ENCODE peak calls at places on chromosome 22, in five cellular contexts. One of them, this sample, is unnamed.

GRCh38 chr22:23074451-23074850 is 4.1 kb downstream of the GNAZ start:
- DNase-seq in cardiac fibroblast: no peak
- DNase-seq in foreskin fibroblast: no peak
- DNase-seq in heart right ventricle: no peak
- DNase-seq in cardiac muscle cell: no peak
- DNase-seq in this sample: no peak

GRCh38 chr22:20080445-20080775 is 369 bp downstream of the DGCR8 start:
- DNase-seq in cardiac fibroblast: peak; percentile 45
- DNase-seq in foreskin fibroblast: peak; percentile 81
- DNase-seq in heart right ventricle: peak; percentile 47
- DNase-seq in cardiac muscle cell: peak; percentile 52
- DNase-seq in this sample: peak; percentile 75

GRCh38 chr22:48234011-48234410 is 1471.6 kb downstream of the TBC1D22A start:
- DNase-seq in cardiac fibroblast: no peak
- DNase-seq in foreskin fibroblast: no peak
- DNase-seq in heart right ventricle: no peak
- DNase-seq in cardiac muscle cell: no peak
- DNase-seq in this sample: no peak

GRCh38 chr22:19527861-19528417 is 3.7 kb upstream of the CLDN5 start:
- DNase-seq in cardiac fibroblast: peak; percentile 54
- DNase-seq in foreskin fibroblast: peak; percentile 32
- DNase-seq in heart right ventricle: no peak
- DNase-seq in cardiac muscle cell: no peak
- DNase-seq in this sample: no peak

GRCh38 chr22:27286711-27287110 is 514.8 kb downstream of the MN1 start:
- DNase-seq in cardiac fibroblast: no peak
- DNase-seq in foreskin fibroblast: no peak
- DNase-seq in heart right ventricle: no peak
- DNase-seq in cardiac muscle cell: no peak
- DNase-seq in this sample: no peak

GRCh38 chr22:22074634-22075381 is 92.2 kb upstream of the TOP3B start:
- DNase-seq in cardiac fibroblast: no peak
- DNase-seq in foreskin fibroblast: no peak
- DNase-seq in heart right ventricle: no peak
- DNase-seq in cardiac muscle cell: no peak
- DNase-seq in this sample: no peak

GRCh38 chr22:20117656-20118571 is 888 bp upstream of the TRMT2A start:
- DNase-seq in cardiac fibroblast: peak; percentile 31
- DNase-seq in foreskin fibroblast: peak; percentile 61
- DNase-seq in heart right ventricle: peak; percentile 36
- DNase-seq in cardiac muscle cell: peak; percentile 30
- DNase-seq in this sample: no peak

GRCh38 chr22:27100789-27101188 is 443.4 kb downstream of the MIAT start:
- DNase-seq in cardiac fibroblast: no peak
- DNase-seq in foreskin fibroblast: peak; percentile 33
- DNase-seq in heart right ventricle: no peak
- DNase-seq in cardiac muscle cell: peak; percentile 68
- DNase-seq in this sample: peak; percentile 69

GRCh38 chr22:40000171-40000570 is 5.4 kb downstream of the FAM83F start:
- DNase-seq in cardiac fibroblast: no peak
- DNase-seq in foreskin fibroblast: no peak
- DNase-seq in heart right ventricle: no peak
- DNase-seq in cardiac muscle cell: no peak
- DNase-seq in this sample: no peak

GRCh38 chr22:22161924-22162851 is 82.4 kb upstream of the VPREB1 start:
- DNase-seq in cardiac fibroblast: no peak
- DNase-seq in foreskin fibroblast: no peak
- DNase-seq in heart right ventricle: no peak
- DNase-seq in cardiac muscle cell: no peak
- DNase-seq in this sample: no peak

GRCh38 chr22:19820880-19821522 is 33.7 kb downstream of the GNB1L start:
- DNase-seq in cardiac fibroblast: no peak
- DNase-seq in foreskin fibroblast: no peak
- DNase-seq in heart right ventricle: no peak
- DNase-seq in cardiac muscle cell: no peak
- DNase-seq in this sample: no peak

GRCh38 chr22:19130959-19131684 is at the start of gene TSSK2:
- DNase-seq in cardiac fibroblast: no peak
- DNase-seq in foreskin fibroblast: no peak
- DNase-seq in heart right ventricle: no peak
- DNase-seq in cardiac muscle cell: no peak
- DNase-seq in this sample: no peak

GRCh38 chr22:26579331-26579886 is 10.5 kb downstream of the TPST2 start:
- DNase-seq in cardiac fibroblast: no peak
- DNase-seq in foreskin fibroblast: no peak
- DNase-seq in heart right ventricle: peak; percentile 15
- DNase-seq in cardiac muscle cell: no peak
- DNase-seq in this sample: no peak

GRCh38 chr22:23069502-23070357 is 589 bp upstream of the GNAZ start:
- DNase-seq in cardiac fibroblast: peak; percentile 84
- DNase-seq in foreskin fibroblast: peak; percentile 96
- DNase-seq in heart right ventricle: peak; percentile 91
- DNase-seq in cardiac muscle cell: peak; percentile 92
- DNase-seq in this sample: peak; percentile 93

GRCh38 chr22:29842740-29843139 is 4.7 kb upstream of the ASCC2 start:
- DNase-seq in cardiac fibroblast: peak; percentile 98
- DNase-seq in foreskin fibroblast: peak; percentile 92
- DNase-seq in heart right ventricle: no peak
- DNase-seq in cardiac muscle cell: peak; percentile 82
- DNase-seq in this sample: peak; percentile 89

GRCh38 chr22:22400964-22401363 is 107.6 kb downstream of the ZNF280B start:
- DNase-seq in cardiac fibroblast: no peak
- DNase-seq in foreskin fibroblast: no peak
- DNase-seq in heart right ventricle: no peak
- DNase-seq in cardiac muscle cell: no peak
- DNase-seq in this sample: no peak

GRCh38 chr22:28885939-28886338 is 2.6 kb downstream of the ZNRF3 start:
- DNase-seq in cardiac fibroblast: no peak
- DNase-seq in foreskin fibroblast: no peak
- DNase-seq in heart right ventricle: no peak
- DNase-seq in cardiac muscle cell: no peak
- DNase-seq in this sample: no peak

GRCh38 chr22:27175444-27175843 is 518.1 kb downstream of the MIAT start:
- DNase-seq in cardiac fibroblast: no peak
- DNase-seq in foreskin fibroblast: no peak
- DNase-seq in heart right ventricle: no peak
- DNase-seq in cardiac muscle cell: no peak
- DNase-seq in this sample: no peak

GRCh38 chr22:25540128-25540790 is 24.2 kb upstream of the GRK3 start:
- DNase-seq in cardiac fibroblast: no peak
- DNase-seq in foreskin fibroblast: no peak
- DNase-seq in heart right ventricle: no peak
- DNase-seq in cardiac muscle cell: peak; percentile 23
- DNase-seq in this sample: no peak

GRCh38 chr22:35140879-35141745 is 75.2 kb downstream of the ISX start:
- DNase-seq in cardiac fibroblast: no peak
- DNase-seq in foreskin fibroblast: no peak
- DNase-seq in heart right ventricle: no peak
- DNase-seq in cardiac muscle cell: no peak
- DNase-seq in this sample: no peak

GRCh38 chr22:42091446-42091764 is 833 bp upstream of the NDUFA6 start:
- DNase-seq in cardiac fibroblast: no peak
- DNase-seq in foreskin fibroblast: no peak
- DNase-seq in heart right ventricle: no peak
- DNase-seq in cardiac muscle cell: no peak
- DNase-seq in this sample: no peak

GRCh38 chr22:37368058-37368457 is 59.2 kb downstream of the ELFN2 start:
- DNase-seq in cardiac fibroblast: no peak
- DNase-seq in foreskin fibroblast: no peak
- DNase-seq in heart right ventricle: no peak
- DNase-seq in cardiac muscle cell: no peak
- DNase-seq in this sample: no peak
- H3K4me3 ChIP-seq in cardiac fibroblast: no peak overlapping the region
- H3K4me3 ChIP-seq in foreskin fibroblast: no peak overlapping the region
- H3K4me3 ChIP-seq in heart right ventricle: no peak overlapping the region
- H3K4me3 ChIP-seq in cardiac muscle cell: no peak overlapping the region
- H3K4me3 ChIP-seq in this sample: no peak overlapping the region

DNA sequence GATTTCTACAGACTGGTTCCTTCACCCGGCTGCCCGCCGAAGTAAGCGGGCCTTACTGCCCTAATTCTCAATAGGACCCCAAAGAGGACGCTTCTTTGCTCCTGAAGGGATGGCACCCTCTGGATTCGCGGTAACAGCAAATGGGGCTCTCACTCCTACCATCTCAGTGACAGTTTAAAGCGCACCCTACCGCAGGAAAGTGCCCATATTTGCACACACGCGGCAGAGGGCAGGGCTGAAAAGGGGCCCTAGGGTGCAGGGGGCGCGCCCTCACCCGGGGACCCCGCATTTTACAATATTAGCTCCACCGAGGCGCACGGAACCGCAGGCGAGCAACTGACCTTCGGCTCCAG is 974 bp upstream of the UPB1 start:
- DNase-seq in cardiac fibroblast: no peak
- DNase-seq in foreskin fibroblast: no peak
- DNase-seq in heart right ventricle: no peak
- DNase-seq in cardiac muscle cell: no peak
- DNase-seq in this sample: no peak
- H3K4me3 ChIP-seq in cardiac fibroblast: no peak overlapping the region
- H3K4me3 ChIP-seq in foreskin fibroblast: no peak overlapping the region
- H3K4me3 ChIP-seq in heart right ventricle: peak overlapping the region; percentile 47
- H3K4me3 ChIP-seq in cardiac muscle cell: no peak overlapping the region
- H3K4me3 ChIP-seq in this sample: no peak overlapping the region

DNA sequence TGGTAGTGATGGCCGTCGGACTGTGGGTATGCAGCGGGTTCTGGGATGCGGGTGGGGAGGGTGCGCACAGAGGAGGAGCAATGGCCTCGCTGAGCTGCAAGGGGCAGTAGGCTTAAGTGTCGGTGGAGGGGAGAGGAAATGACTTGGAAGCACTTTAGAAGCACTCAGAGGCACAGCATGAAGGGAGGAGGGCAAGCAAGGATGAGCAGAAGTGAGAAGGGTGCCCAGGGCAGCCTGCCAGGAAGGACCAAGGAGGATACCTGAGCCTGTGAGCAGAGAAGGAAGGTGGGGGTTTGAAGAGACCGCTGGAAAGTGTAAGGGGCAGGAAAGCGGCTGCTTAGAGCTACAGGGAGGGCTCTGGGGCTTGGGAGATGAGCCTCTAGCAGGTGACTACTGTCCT is 330 bp downstream of the SLC5A1 start:
- DNase-seq in cardiac fibroblast: no peak
- DNase-seq in foreskin fibroblast: no peak
- DNase-seq in heart right ventricle: no peak
- DNase-seq in cardiac muscle cell: no peak
- DNase-seq in this sample: no peak
- H3K4me3 ChIP-seq in cardiac fibroblast: no peak overlapping the region
- H3K4me3 ChIP-seq in foreskin fibroblast: no peak overlapping the region
- H3K4me3 ChIP-seq in heart right ventricle: no peak overlapping the region
- H3K4me3 ChIP-seq in cardiac muscle cell: no peak overlapping the region
- H3K4me3 ChIP-seq in this sample: no peak overlapping the region

DNA sequence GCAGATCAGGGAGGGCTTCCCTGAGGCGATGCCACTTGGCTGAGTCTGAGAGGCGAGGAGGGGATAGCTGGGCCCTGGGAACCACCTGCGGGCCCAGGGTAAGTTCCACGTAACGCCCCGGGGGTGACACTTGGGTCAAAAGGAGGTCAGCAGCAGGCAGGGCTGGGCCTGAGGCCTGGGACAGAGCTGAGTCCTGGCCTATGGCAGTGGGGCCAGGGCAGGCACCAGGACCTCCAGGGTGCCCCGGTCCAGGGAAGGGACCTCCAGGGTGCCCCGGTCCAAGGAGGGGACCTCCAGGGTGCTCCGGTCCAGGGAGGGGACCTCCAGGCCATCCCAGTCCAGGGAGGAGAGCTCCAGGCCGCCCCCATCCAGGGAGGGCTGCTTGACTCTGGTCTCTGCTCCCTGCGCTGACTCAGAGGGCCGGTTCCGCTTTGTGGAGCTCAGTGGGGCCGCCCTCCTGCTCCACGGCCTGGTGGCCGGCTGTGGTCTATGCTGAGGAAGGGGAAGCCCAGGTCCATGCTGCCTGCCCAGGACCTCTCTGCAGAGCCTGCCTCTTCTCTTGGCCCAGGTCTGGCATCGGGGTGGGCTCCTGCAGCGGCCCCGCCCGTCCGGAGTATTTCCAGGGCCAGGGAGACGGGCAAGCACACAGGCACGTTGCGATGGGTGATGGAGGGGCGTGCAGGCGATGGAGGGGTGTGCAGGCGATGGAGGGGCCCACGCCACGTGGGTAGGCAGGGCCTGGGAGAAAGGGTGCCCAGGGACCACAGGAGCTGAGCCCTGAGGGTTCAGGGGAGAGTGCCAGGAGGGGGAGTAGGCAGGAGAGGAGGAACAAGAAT is 19.5 kb upstream of the WNT7B start:
- DNase-seq in cardiac fibroblast: peak; percentile 74
- DNase-seq in foreskin fibroblast: peak; percentile 64
- DNase-seq in heart right ventricle: peak; percentile 66
- DNase-seq in cardiac muscle cell: peak; percentile 69
- DNase-seq in this sample: peak; percentile 59
- H3K4me3 ChIP-seq in cardiac fibroblast: no peak overlapping the region
- H3K4me3 ChIP-seq in foreskin fibroblast: no peak overlapping the region
- H3K4me3 ChIP-seq in heart right ventricle: peak overlapping the region; percentile 4
- H3K4me3 ChIP-seq in cardiac muscle cell: no peak overlapping the region
- H3K4me3 ChIP-seq in this sample: no peak overlapping the region

GRCh38 chr22:36352775-36353507 is 34.8 kb downstream of the MYH9 start:
- DNase-seq in cardiac fibroblast: peak; percentile 86
- DNase-seq in foreskin fibroblast: peak; percentile 77
- DNase-seq in heart right ventricle: peak; percentile 77
- DNase-seq in cardiac muscle cell: peak; percentile 75
- DNase-seq in this sample: no peak
- H3K4me3 ChIP-seq in cardiac fibroblast: no peak overlapping the region
- H3K4me3 ChIP-seq in foreskin fibroblast: no peak overlapping the region
- H3K4me3 ChIP-seq in heart right ventricle: peak overlapping the region; percentile 21
- H3K4me3 ChIP-seq in cardiac muscle cell: no peak overlapping the region
- H3K4me3 ChIP-seq in this sample: no peak overlapping the region

DNA sequence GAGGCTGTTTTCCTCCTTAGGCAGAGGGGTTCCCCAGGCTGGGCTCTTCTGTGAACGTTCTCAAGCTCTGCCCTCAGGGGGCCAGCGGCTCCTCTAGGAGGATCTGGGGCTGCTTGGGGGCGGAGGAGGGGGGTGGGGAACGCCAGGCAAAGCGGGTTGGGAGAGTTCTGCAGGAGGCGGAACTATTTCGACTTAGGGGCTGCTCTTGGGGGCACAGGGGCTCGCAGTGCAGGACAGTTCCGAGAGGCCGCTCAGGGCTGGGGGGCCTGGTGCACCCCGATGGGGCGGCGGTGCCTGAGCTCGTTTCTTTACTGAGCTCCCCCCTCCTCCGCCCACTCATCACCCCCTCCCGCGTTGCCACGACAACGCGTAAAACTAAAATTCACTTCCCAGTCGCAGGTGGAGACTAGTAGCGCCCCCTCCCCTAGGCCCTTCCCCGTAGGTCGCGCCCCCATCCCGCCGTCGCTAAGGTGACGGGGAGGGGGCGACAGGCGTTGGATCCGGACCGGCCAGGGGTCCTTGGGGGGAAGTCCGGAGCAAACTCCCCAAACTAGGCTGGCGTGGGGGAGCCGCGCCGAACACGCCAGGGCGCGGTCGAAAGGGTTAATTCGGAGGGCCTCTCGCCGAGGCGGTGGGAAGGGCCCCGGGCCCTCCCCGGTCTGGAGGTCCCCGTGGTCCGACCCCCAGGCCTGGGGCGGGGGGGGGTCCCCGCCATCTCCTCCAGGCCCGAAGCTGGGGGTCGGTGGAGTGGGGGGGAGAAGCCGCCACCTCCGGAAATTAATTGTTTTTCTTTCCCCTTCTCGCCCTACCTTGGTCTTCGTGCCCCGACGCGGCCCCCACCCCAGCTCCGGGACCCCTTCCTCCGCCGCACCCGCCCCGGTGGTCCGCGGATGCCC is 856 bp downstream of the SHANK3 start:
- DNase-seq in cardiac fibroblast: no peak
- DNase-seq in foreskin fibroblast: no peak
- DNase-seq in heart right ventricle: no peak
- DNase-seq in cardiac muscle cell: no peak
- DNase-seq in this sample: no peak
- H3K4me3 ChIP-seq in cardiac fibroblast: peak overlapping the region; percentile 33
- H3K4me3 ChIP-seq in foreskin fibroblast: no peak overlapping the region
- H3K4me3 ChIP-seq in heart right ventricle: peak overlapping the region; percentile 81
- H3K4me3 ChIP-seq in cardiac muscle cell: peak overlapping the region; percentile 44
- H3K4me3 ChIP-seq in this sample: no peak overlapping the region

This sample was measured in SJSA1.